ENCODE peak calls at places on chromosomes 12 and 14, in eight cellular contexts. One of them, this sample, is unnamed.

GRCh38 chr14:22570132-22570949 is 18.7 kb downstream of the DAD1 start:
- DNase-seq in H9: peak; percentile 90
- DNase-seq in substantia nigra: peak; percentile 68
- DNase-seq in left ventricle myocardium inferior: no peak
- DNase-seq in mammary epithelial cell: peak; percentile 66
- DNase-seq in PC-3: peak; percentile 92
- DNase-seq in esophagus muscularis mucosa: no peak
- DNase-seq in stomach: peak; percentile 79
- DNase-seq in this sample: peak; percentile 86

GRCh38 chr14:36524220-36524837 is 4.3 kb upstream of the NKX2-1 start:
- DNase-seq in H9: peak; percentile 56
- DNase-seq in substantia nigra: no peak
- DNase-seq in left ventricle myocardium inferior: no peak
- DNase-seq in mammary epithelial cell: no peak
- DNase-seq in PC-3: no peak
- DNase-seq in esophagus muscularis mucosa: peak; percentile 81
- DNase-seq in stomach: no peak
- DNase-seq in this sample: no peak

GRCh38 chr14:92973798-92974372 is 50.9 kb downstream of the CHGA start:
- DNase-seq in H9: no peak
- DNase-seq in substantia nigra: no peak
- DNase-seq in left ventricle myocardium inferior: no peak
- DNase-seq in mammary epithelial cell: no peak
- DNase-seq in PC-3: no peak
- DNase-seq in esophagus muscularis mucosa: no peak
- DNase-seq in stomach: no peak
- DNase-seq in this sample: no peak

GRCh38 chr12:10293570-10294227 is 14.0 kb upstream of the KLRD1 start:
- DNase-seq in H9: no peak
- DNase-seq in substantia nigra: no peak
- DNase-seq in left ventricle myocardium inferior: no peak
- DNase-seq in mammary epithelial cell: no peak
- DNase-seq in PC-3: no peak
- DNase-seq in esophagus muscularis mucosa: no peak
- DNase-seq in stomach: no peak
- DNase-seq in this sample: no peak

GRCh38 chr12:104181313-104181712 is 34.3 kb upstream of the TXNRD1 start:
- DNase-seq in H9: no peak
- DNase-seq in substantia nigra: no peak
- DNase-seq in left ventricle myocardium inferior: no peak
- DNase-seq in mammary epithelial cell: peak; percentile 68
- DNase-seq in PC-3: no peak
- DNase-seq in esophagus muscularis mucosa: no peak
- DNase-seq in stomach: no peak
- DNase-seq in this sample: no peak

GRCh38 chr12:46831335-46832083 is 5.7 kb upstream of the SLC38A4 start:
- DNase-seq in H9: peak; percentile 57
- DNase-seq in substantia nigra: no peak
- DNase-seq in left ventricle myocardium inferior: peak; percentile 77
- DNase-seq in mammary epithelial cell: no peak
- DNase-seq in PC-3: no peak
- DNase-seq in esophagus muscularis mucosa: no peak
- DNase-seq in stomach: peak; percentile 34
- DNase-seq in this sample: no peak

GRCh38 chr12:11762723-11763326 is 113.4 kb downstream of the ETV6 start:
- DNase-seq in H9: no peak
- DNase-seq in substantia nigra: peak; percentile 22
- DNase-seq in left ventricle myocardium inferior: no peak
- DNase-seq in mammary epithelial cell: no peak
- DNase-seq in PC-3: no peak
- DNase-seq in esophagus muscularis mucosa: no peak
- DNase-seq in stomach: no peak
- DNase-seq in this sample: no peak

GRCh38 chr14:20798932-20799331 is 3.7 kb downstream of the RNASE1 start:
- DNase-seq in H9: no peak
- DNase-seq in substantia nigra: no peak
- DNase-seq in left ventricle myocardium inferior: no peak
- DNase-seq in mammary epithelial cell: no peak
- DNase-seq in PC-3: no peak
- DNase-seq in esophagus muscularis mucosa: no peak
- DNase-seq in stomach: no peak
- DNase-seq in this sample: no peak

GRCh38 chr14:100313045-100313400 is 6.8 kb upstream of the SLC25A29 start:
- DNase-seq in H9: no peak
- DNase-seq in substantia nigra: no peak
- DNase-seq in left ventricle myocardium inferior: no peak
- DNase-seq in mammary epithelial cell: no peak
- DNase-seq in PC-3: no peak
- DNase-seq in esophagus muscularis mucosa: no peak
- DNase-seq in stomach: no peak
- DNase-seq in this sample: no peak

GRCh38 chr12:30795410-30795659 is 40.6 kb upstream of the CAPRIN2 start:
- DNase-seq in H9: no peak
- DNase-seq in substantia nigra: no peak
- DNase-seq in left ventricle myocardium inferior: no peak
- DNase-seq in mammary epithelial cell: no peak
- DNase-seq in PC-3: no peak
- DNase-seq in esophagus muscularis mucosa: no peak
- DNase-seq in stomach: no peak
- DNase-seq in this sample: no peak

GRCh38 chr14:64974563-64974962 is 2.4 kb upstream of the RAB15 start:
- DNase-seq in H9: peak; percentile 79
- DNase-seq in substantia nigra: no peak
- DNase-seq in left ventricle myocardium inferior: no peak
- DNase-seq in mammary epithelial cell: no peak
- DNase-seq in PC-3: no peak
- DNase-seq in esophagus muscularis mucosa: no peak
- DNase-seq in stomach: no peak
- DNase-seq in this sample: no peak

GRCh38 chr12:52057614-52057939 is 6.3 kb downstream of the NR4A1 start:
- DNase-seq in H9: no peak
- DNase-seq in substantia nigra: no peak
- DNase-seq in left ventricle myocardium inferior: no peak
- DNase-seq in mammary epithelial cell: no peak
- DNase-seq in PC-3: no peak
- DNase-seq in esophagus muscularis mucosa: no peak
- DNase-seq in stomach: no peak
- DNase-seq in this sample: no peak

GRCh38 chr14:77991128-77991772 is 178.9 kb upstream of the NRXN3 start:
- DNase-seq in H9: no peak
- DNase-seq in substantia nigra: peak; percentile 40
- DNase-seq in left ventricle myocardium inferior: no peak
- DNase-seq in mammary epithelial cell: no peak
- DNase-seq in PC-3: no peak
- DNase-seq in esophagus muscularis mucosa: no peak
- DNase-seq in stomach: no peak
- DNase-seq in this sample: no peak

GRCh38 chr14:100271247-100271939 is 32.4 kb downstream of the YY1 start:
- DNase-seq in H9: no peak
- DNase-seq in substantia nigra: no peak
- DNase-seq in left ventricle myocardium inferior: no peak
- DNase-seq in mammary epithelial cell: peak; percentile 24
- DNase-seq in PC-3: peak; percentile 70
- DNase-seq in esophagus muscularis mucosa: no peak
- DNase-seq in stomach: peak; percentile 68
- DNase-seq in this sample: peak; percentile 80

GRCh38 chr14:50542941-50543418 is 10.6 kb upstream of the MAP4K5 start:
- DNase-seq in H9: no peak
- DNase-seq in substantia nigra: peak; percentile 45
- DNase-seq in left ventricle myocardium inferior: no peak
- DNase-seq in mammary epithelial cell: peak; percentile 60
- DNase-seq in PC-3: peak; percentile 87
- DNase-seq in esophagus muscularis mucosa: no peak
- DNase-seq in stomach: peak; percentile 38
- DNase-seq in this sample: peak; percentile 55

GRCh38 chr12:113232787-113233585 is 11.7 kb downstream of the TPCN1 start:
- DNase-seq in H9: peak; percentile 95
- DNase-seq in substantia nigra: peak; percentile 83
- DNase-seq in left ventricle myocardium inferior: peak; percentile 52
- DNase-seq in mammary epithelial cell: no peak
- DNase-seq in PC-3: no peak
- DNase-seq in esophagus muscularis mucosa: no peak
- DNase-seq in stomach: peak; percentile 25
- DNase-seq in this sample: no peak

GRCh38 chr14:80390911-80391310 is 179.6 kb upstream of the DIO2 start:
- DNase-seq in H9: no peak
- DNase-seq in substantia nigra: no peak
- DNase-seq in left ventricle myocardium inferior: no peak
- DNase-seq in mammary epithelial cell: peak; percentile 80
- DNase-seq in PC-3: peak; percentile 97
- DNase-seq in esophagus muscularis mucosa: no peak
- DNase-seq in stomach: no peak
- DNase-seq in this sample: no peak

GRCh38 chr14:56812364-56813103 is 2.3 kb upstream of the OTX2 start:
- DNase-seq in H9: no peak
- DNase-seq in substantia nigra: no peak
- DNase-seq in left ventricle myocardium inferior: no peak
- DNase-seq in mammary epithelial cell: no peak
- DNase-seq in PC-3: no peak
- DNase-seq in esophagus muscularis mucosa: no peak
- DNase-seq in stomach: no peak
- DNase-seq in this sample: no peak

GRCh38 chr14:65926504-65926903 is 514.0 kb downstream of the FUT8 start:
- DNase-seq in H9: peak; percentile 82
- DNase-seq in substantia nigra: no peak
- DNase-seq in left ventricle myocardium inferior: no peak
- DNase-seq in mammary epithelial cell: no peak
- DNase-seq in PC-3: no peak
- DNase-seq in esophagus muscularis mucosa: no peak
- DNase-seq in stomach: no peak
- DNase-seq in this sample: no peak

GRCh38 chr12:42902001-42902400 is 312.5 kb upstream of the PRICKLE1 start:
- DNase-seq in H9: no peak
- DNase-seq in substantia nigra: no peak
- DNase-seq in left ventricle myocardium inferior: no peak
- DNase-seq in mammary epithelial cell: no peak
- DNase-seq in PC-3: no peak
- DNase-seq in esophagus muscularis mucosa: no peak
- DNase-seq in stomach: no peak
- DNase-seq in this sample: no peak

GRCh38 chr14:46322076-46322475 is 329.5 kb downstream of the RPL10L start:
- DNase-seq in H9: peak; percentile 53
- DNase-seq in substantia nigra: no peak
- DNase-seq in left ventricle myocardium inferior: no peak
- DNase-seq in mammary epithelial cell: no peak
- DNase-seq in PC-3: no peak
- DNase-seq in esophagus muscularis mucosa: no peak
- DNase-seq in stomach: no peak
- DNase-seq in this sample: no peak

GRCh38 chr12:108918960-108919642 is 39.2 kb downstream of the DAO start:
- DNase-seq in H9: no peak
- DNase-seq in substantia nigra: no peak
- DNase-seq in left ventricle myocardium inferior: no peak
- DNase-seq in mammary epithelial cell: no peak
- DNase-seq in PC-3: no peak
- DNase-seq in esophagus muscularis mucosa: no peak
- DNase-seq in stomach: no peak
- DNase-seq in this sample: no peak

GRCh38 chr14:101037021-101037817 is 133.7 kb upstream of the RTL1 start:
- DNase-seq in H9: no peak
- DNase-seq in substantia nigra: no peak
- DNase-seq in left ventricle myocardium inferior: no peak
- DNase-seq in mammary epithelial cell: no peak
- DNase-seq in PC-3: no peak
- DNase-seq in esophagus muscularis mucosa: no peak
- DNase-seq in stomach: no peak
- DNase-seq in this sample: no peak

GRCh38 chr14:55316528-55316927 is 45.3 kb downstream of the FBXO34 start:
- DNase-seq in H9: no peak
- DNase-seq in substantia nigra: no peak
- DNase-seq in left ventricle myocardium inferior: no peak
- DNase-seq in mammary epithelial cell: no peak
- DNase-seq in PC-3: no peak
- DNase-seq in esophagus muscularis mucosa: no peak
- DNase-seq in stomach: no peak
- DNase-seq in this sample: peak; percentile 74

GRCh38 chr14:39763402-39763890 is 331.2 kb upstream of the FBXO33 start:
- DNase-seq in H9: no peak
- DNase-seq in substantia nigra: no peak
- DNase-seq in left ventricle myocardium inferior: no peak
- DNase-seq in mammary epithelial cell: no peak
- DNase-seq in PC-3: no peak
- DNase-seq in esophagus muscularis mucosa: no peak
- DNase-seq in stomach: no peak
- DNase-seq in this sample: no peak

GRCh38 chr12:116644806-116645205 is 85.6 kb downstream of the MAP1LC3B2 start:
- DNase-seq in H9: no peak
- DNase-seq in substantia nigra: no peak
- DNase-seq in left ventricle myocardium inferior: no peak
- DNase-seq in mammary epithelial cell: no peak
- DNase-seq in PC-3: no peak
- DNase-seq in esophagus muscularis mucosa: no peak
- DNase-seq in stomach: no peak
- DNase-seq in this sample: no peak

GRCh38 chr14:51248041-51248987 is 8.3 kb downstream of the TMX1 start:
- DNase-seq in H9: no peak
- DNase-seq in substantia nigra: peak; percentile 7
- DNase-seq in left ventricle myocardium inferior: no peak
- DNase-seq in mammary epithelial cell: no peak
- DNase-seq in PC-3: no peak
- DNase-seq in esophagus muscularis mucosa: no peak
- DNase-seq in stomach: no peak
- DNase-seq in this sample: no peak

GRCh38 chr14:103130017-103130764 is 6.9 kb downstream of the TNFAIP2 start:
- DNase-seq in H9: no peak
- DNase-seq in substantia nigra: no peak
- DNase-seq in left ventricle myocardium inferior: no peak
- DNase-seq in mammary epithelial cell: no peak
- DNase-seq in PC-3: no peak
- DNase-seq in esophagus muscularis mucosa: no peak
- DNase-seq in stomach: no peak
- DNase-seq in this sample: no peak
- H3K27ac ChIP-seq in H9: no peak overlapping the region
- H3K27ac ChIP-seq in substantia nigra: no peak overlapping the region
- H3K27ac ChIP-seq in left ventricle myocardium inferior: no peak overlapping the region
- H3K27ac ChIP-seq in mammary epithelial cell: no peak overlapping the region
- H3K27ac ChIP-seq in PC-3: peak overlapping the region; percentile 73
- H3K27ac ChIP-seq in esophagus muscularis mucosa: peak overlapping the region; percentile 67
- H3K27ac ChIP-seq in stomach: no peak overlapping the region
- H3K27ac ChIP-seq in this sample: no peak overlapping the region

GRCh38 chr12:68276400-68276930 is 23.1 kb upstream of the IL22 start:
- DNase-seq in H9: no peak
- DNase-seq in substantia nigra: no peak
- DNase-seq in left ventricle myocardium inferior: no peak
- DNase-seq in mammary epithelial cell: no peak
- DNase-seq in PC-3: no peak
- DNase-seq in esophagus muscularis mucosa: no peak
- DNase-seq in stomach: no peak
- DNase-seq in this sample: no peak
- H3K27ac ChIP-seq in H9: no peak overlapping the region
- H3K27ac ChIP-seq in substantia nigra: no peak overlapping the region
- H3K27ac ChIP-seq in left ventricle myocardium inferior: no peak overlapping the region
- H3K27ac ChIP-seq in mammary epithelial cell: no peak overlapping the region
- H3K27ac ChIP-seq in PC-3: peak overlapping the region; percentile 84
- H3K27ac ChIP-seq in esophagus muscularis mucosa: no peak overlapping the region
- H3K27ac ChIP-seq in stomach: no peak overlapping the region
- H3K27ac ChIP-seq in this sample: no peak overlapping the region

GRCh38 chr14:74469548-74470518 is 23.3 kb downstream of the NPC2 start:
- DNase-seq in H9: no peak
- DNase-seq in substantia nigra: no peak
- DNase-seq in left ventricle myocardium inferior: no peak
- DNase-seq in mammary epithelial cell: no peak
- DNase-seq in PC-3: no peak
- DNase-seq in esophagus muscularis mucosa: peak; percentile 60
- DNase-seq in stomach: no peak
- DNase-seq in this sample: no peak
- H3K27ac ChIP-seq in H9: no peak overlapping the region
- H3K27ac ChIP-seq in substantia nigra: no peak overlapping the region
- H3K27ac ChIP-seq in left ventricle myocardium inferior: no peak overlapping the region
- H3K27ac ChIP-seq in mammary epithelial cell: no peak overlapping the region
- H3K27ac ChIP-seq in PC-3: no peak overlapping the region
- H3K27ac ChIP-seq in esophagus muscularis mucosa: no peak overlapping the region
- H3K27ac ChIP-seq in stomach: no peak overlapping the region
- H3K27ac ChIP-seq in this sample: no peak overlapping the region

GRCh38 chr12:4031703-4032291 is 158.6 kb upstream of the PARP11 start:
- DNase-seq in H9: peak; percentile 53
- DNase-seq in substantia nigra: no peak
- DNase-seq in left ventricle myocardium inferior: peak; percentile 20
- DNase-seq in mammary epithelial cell: peak; percentile 69
- DNase-seq in PC-3: peak; percentile 28
- DNase-seq in esophagus muscularis mucosa: no peak
- DNase-seq in stomach: no peak
- DNase-seq in this sample: peak; percentile 29
- H3K27ac ChIP-seq in H9: no peak overlapping the region
- H3K27ac ChIP-seq in substantia nigra: no peak overlapping the region
- H3K27ac ChIP-seq in left ventricle myocardium inferior: peak overlapping the region; percentile 75
- H3K27ac ChIP-seq in mammary epithelial cell: peak overlapping the region; percentile 91
- H3K27ac ChIP-seq in PC-3: no peak overlapping the region
- H3K27ac ChIP-seq in esophagus muscularis mucosa: peak overlapping the region; percentile 91
- H3K27ac ChIP-seq in stomach: peak overlapping the region; percentile 84
- H3K27ac ChIP-seq in this sample: peak overlapping the region; percentile 37